ENCODE peak calls at places on chromosome 14, in eight cellular contexts. B, J, F, Q, M, C, O and G are unnamed samples. For H3K36me3 and H3K27me3, the result is how much of the 10 kb centered on the place peaks cover.

GRCh38 chr14:95265106-95266094 is 54.3 kb downstream of the CLMN start:
- DNase-seq in C (peak), B (no peak), F (peak), Q (peak), M (peak), O (peak), J (peak), G (peak)

GRCh38 chr14:20632831-20633771 is 8.4 kb downstream of the OR6S1 start:
- DNase-seq in C (peak), M (peak), B (no peak), F (no peak), Q (peak), J (peak), O (peak), G (peak)

GRCh38 chr14:76908834-76909233 is 82.6 kb downstream of the LRRC74A start:
- DNase-seq in J (no peak), F (no peak), C (no peak), B (no peak), M (peak), O (no peak), Q (no peak), G (no peak)

GRCh38 chr14:44438936-44439335 is 68.1 kb downstream of the FSCB start:
- DNase-seq in O (no peak), B (no peak), F (no peak), M (no peak), C (peak), Q (no peak), J (no peak), G (no peak)

GRCh38 chr14:77238356-77238755 is 32.6 kb downstream of the NGB start:
- DNase-seq in J (no peak), F (no peak), C (no peak), Q (no peak), B (no peak), O (no peak), M (no peak), G (no peak)

GRCh38 chr14:32370720-32371119 is 41.6 kb downstream of the AKAP6 start:
- DNase-seq in J (peak), O (peak), M (no peak), C (peak), Q (no peak), B (no peak), F (no peak), G (peak)

GRCh38 chr14:104223101-104223809 is 84.9 kb downstream of the KIF26A start:
- DNase-seq in Q (no peak), B (no peak), F (no peak), C (no peak), J (peak), M (no peak), O (no peak), G (no peak)

GRCh38 chr14:100065161-100065871 is at the start of gene EVL:
- DNase-seq in C (no peak), F (no peak), B (no peak), M (peak), Q (no peak), J (no peak), O (no peak), G (no peak)

GRCh38 chr14:101731187-101732080 is 30.1 kb upstream of the PPP2R5C start:
- DNase-seq in J (peak), C (peak), O (peak), B (no peak), M (peak), Q (peak), F (peak), G (peak)

GRCh38 chr14:41922014-41922413 is 315.3 kb downstream of the LRFN5 start:
- DNase-seq in B (no peak), C (peak), Q (no peak), F (no peak), J (no peak), O (no peak), M (no peak), G (no peak)

GRCh38 chr14:94681300-94682060 is 69.3 kb downstream of the SERPINA3 start:
- DNase-seq in M (peak), C (peak), B (peak), J (peak), O (peak), F (peak), Q (peak), G (peak)

GRCh38 chr14:35416108-35416750 is 11.7 kb upstream of the NFKBIA start:
- DNase-seq in M (peak), C (peak), J (no peak), B (no peak), Q (no peak), F (no peak), O (no peak), G (no peak)

GRCh38 chr14:71478542-71478941 is 453.7 kb upstream of the RGS6 start:
- DNase-seq in O (peak), C (no peak), M (no peak), B (no peak), Q (no peak), F (no peak), J (peak), G (peak)

GRCh38 chr14:60616326-60617044 is 32.8 kb downstream of the SIX1 start:
- DNase-seq in M (no peak), O (no peak), B (no peak), C (no peak), Q (peak), J (no peak), F (no peak), G (peak)

GRCh38 chr14:35333347-35333730 is 41.2 kb downstream of the PSMA6 start:
- DNase-seq in Q (no peak), O (no peak), C (no peak), B (no peak), J (no peak), M (no peak), F (no peak), G (no peak)

GRCh38 chr14:61213930-61214329 is 67.2 kb downstream of the TMEM30B start:
- DNase-seq in C (peak), M (no peak), O (no peak), B (no peak), J (no peak), F (no peak), Q (no peak), G (no peak)

GRCh38 chr14:22561366-22561660 is 27.7 kb downstream of the DAD1 start:
- DNase-seq in J (no peak), F (no peak), C (no peak), O (no peak), B (no peak), Q (no peak), M (no peak), G (no peak)
- H3K4me3 ChIP-seq in J (no peak), F (no peak), C (no peak), O (no peak), B (no peak), Q (peak), M (no peak), G (no peak)

GRCh38 chr14:50762001-50762930 is 68.7 kb downstream of the NIN start:
- DNase-seq in F (no peak), C (peak), B (no peak), O (peak), Q (no peak), M (no peak), J (peak), G (peak)

GRCh38 chr14:50758945-50759344 is 72.0 kb downstream of the NIN start:
- DNase-seq in O (no peak), Q (no peak), F (no peak), M (no peak), J (no peak), C (no peak), B (no peak), G (no peak)

GRCh38 chr14:50757702-50758101 is 73.3 kb downstream of the NIN start:
- DNase-seq in F (no peak), B (no peak), J (no peak), O (no peak), C (no peak), M (no peak), Q (no peak), G (no peak)

GRCh38 chr14:50758279-50758678 is 72.7 kb downstream of the NIN start:
- DNase-seq in F (no peak), J (no peak), Q (no peak), C (no peak), O (no peak), B (no peak), M (no peak), G (no peak)

DNA sequence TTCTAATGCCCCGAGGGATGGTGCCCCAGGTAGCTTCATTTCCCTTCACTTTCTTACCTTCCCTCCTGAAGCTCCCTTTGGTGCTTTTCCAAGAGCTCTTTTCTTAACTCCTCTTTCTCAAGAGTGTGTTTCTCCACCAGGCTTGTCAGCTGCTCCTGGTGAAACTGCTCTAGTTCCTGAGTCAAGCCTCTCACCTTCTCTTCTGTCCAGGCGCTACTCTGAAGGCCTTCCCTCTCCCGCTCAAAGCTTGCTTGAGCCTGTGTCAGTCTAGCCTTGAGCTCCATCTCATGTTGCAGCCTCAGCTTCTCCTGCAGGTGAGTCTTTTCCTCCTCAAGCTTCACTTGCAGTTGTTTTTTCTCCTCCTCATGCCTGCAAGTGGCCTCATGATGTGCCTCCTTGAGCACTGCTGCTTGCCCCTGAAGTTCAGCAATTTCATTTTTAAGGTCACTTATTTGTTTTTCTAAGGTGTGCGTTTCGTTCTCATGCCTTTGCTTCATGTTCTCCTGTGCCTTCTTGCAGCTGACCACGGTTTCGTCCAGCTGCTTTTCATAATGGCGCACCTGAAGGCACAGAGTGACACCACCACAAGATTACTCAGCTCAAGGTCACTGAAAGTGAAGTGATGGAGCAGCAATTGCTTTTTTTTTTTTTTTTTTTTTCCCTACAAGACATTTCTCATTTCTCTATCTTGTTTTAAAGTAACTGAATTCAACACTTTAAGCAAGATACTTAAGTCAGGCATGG is 71.0 kb downstream of the NIN start:
- DNase-seq in O (no peak), C (no peak), B (no peak), M (no peak), Q (no peak), F (no peak), J (no peak), G (no peak)
- H3K36me3 ChIP-seq in O (under half), C (under half), B (under half), M (half or more), Q (under half), F (half or more), J (under half), G (under half)

GRCh38 chr14:72893636-72894322 is at the start of gene DPF3:
- DNase-seq in O (peak), B (peak), M (peak), Q (peak), C (peak), J (peak), F (peak), G (peak)
- H3K27me3 ChIP-seq in O (under half), B (under half), M (under half), Q (half or more), C (under half), J (under half), F (under half), G (under half)

GRCh38 chr14:24233538-24233866 is 773 bp downstream of the GMPR2 start:
- DNase-seq in Q (peak), F (no peak), J (no peak), M (no peak), C (no peak), B (no peak), O (no peak), G (peak)

GRCh38 chr14:24234095-24235020 is 1.6 kb downstream of the GMPR2 start:
- DNase-seq in B (no peak), M (no peak), O (no peak), J (no peak), F (no peak), C (no peak), Q (no peak), G (no peak)

GRCh38 chr14:24231263-24232120 is 675 bp downstream of the NEDD8 start:
- DNase-seq in M (no peak), J (no peak), F (no peak), B (no peak), C (no peak), O (no peak), Q (peak), G (peak)

GRCh38 chr14:24232121-24232644 is at the start of gene NEDD8:
- DNase-seq in J (peak), O (peak), B (peak), F (peak), M (peak), Q (peak), C (peak), G (peak)

GRCh38 chr14:24232645-24233537 is at the start of gene GMPR2:
- DNase-seq in Q (no peak), O (no peak), F (no peak), B (peak), J (no peak), C (no peak), M (no peak), G (peak)
- H3K4me3 ChIP-seq in Q (peak), O (peak), F (peak), B (peak), J (peak), C (peak), M (peak), G (peak)